ENCODE peak calls at places on chromosomes 7 and 10, in seven cellular contexts. M is right atrium auricular region; K is CD8-positive, alpha-beta T cell; Q is heart right ventricle; Y is GM06990; C is adipocyte; V is PC-9. B is an unnamed sample.

GRCh38 chr7:108972009-108972408 is 402.3 kb downstream of the DNAJB9 start:
- DNase-seq in M (no peak), K (no peak), Q (no peak), Y (no peak), C (no peak), V (no peak), B (no peak)

GRCh38 chr10:77333610-77334340 is 303.8 kb downstream of the KCNMA1 start:
- DNase-seq in M (no peak), K (no peak), Q (no peak), Y (no peak), C (no peak), V (no peak), B (peak)

GRCh38 chr7:46544396-46545008 is 623.4 kb upstream of the IGFBP3 start:
- DNase-seq in M (no peak), K (no peak), Q (no peak), Y (no peak), C (peak), V (peak), B (no peak)

GRCh38 chr10:62690703-62691102 is 113.8 kb upstream of the ADO start:
- DNase-seq in M (no peak), K (no peak), Q (no peak), Y (no peak), C (no peak), V (no peak), B (no peak)

GRCh38 chr7:81993186-81993585 is 223.3 kb upstream of the HGF start:
- DNase-seq in M (no peak), K (no peak), Q (no peak), Y (no peak), C (no peak), V (no peak), B (no peak)

GRCh38 chr7:151248191-151249033 is at the start of gene SMARCD3:
- DNase-seq in M (peak), K (peak), Q (peak), Y (no peak), C (peak), V (peak), B (peak)

GRCh38 chr7:99390941-99391602 is 16.5 kb downstream of the ARPC1B start:
- DNase-seq in M (no peak), K (no peak), Q (no peak), Y (no peak), C (no peak), V (no peak), B (no peak)

GRCh38 chr7:25391295-25391861 is 163.1 kb upstream of the NPVF start:
- DNase-seq in M (no peak), K (no peak), Q (no peak), Y (no peak), C (peak), V (no peak), B (no peak)

GRCh38 chr7:22549667-22550513 is 49.9 kb upstream of the STEAP1B start:
- DNase-seq in M (no peak), K (peak), Q (no peak), Y (no peak), C (peak), V (peak), B (no peak)

GRCh38 chr7:32936686-32937085 is 20.6 kb upstream of the FKBP9 start:
- DNase-seq in M (no peak), K (no peak), Q (no peak), Y (no peak), C (no peak), V (no peak), B (no peak)

GRCh38 chr10:99659868-99660366 is 608 bp downstream of the ENTPD7 start:
- DNase-seq in M (no peak), K (no peak), Q (no peak), Y (no peak), C (peak), V (no peak), B (no peak)

GRCh38 chr10:110168601-110169481 is 38.6 kb upstream of the MXI1 start:
- DNase-seq in M (peak), K (no peak), Q (no peak), Y (no peak), C (no peak), V (no peak), B (no peak)

GRCh38 chr10:33776419-33776818 is 442.0 kb upstream of the NRP1 start:
- DNase-seq in M (no peak), K (no peak), Q (no peak), Y (peak), C (no peak), V (no peak), B (no peak)

GRCh38 chr7:46201966-46202365 is 280.9 kb upstream of the IGFBP3 start:
- DNase-seq in M (no peak), K (no peak), Q (no peak), Y (no peak), C (no peak), V (no peak), B (no peak)

GRCh38 chr7:42232275-42232674 is 4.7 kb downstream of the GLI3 start:
- DNase-seq in M (no peak), K (no peak), Q (no peak), Y (no peak), C (peak), V (no peak), B (no peak)

GRCh38 chr7:41943098-41943577 is 240.2 kb upstream of the INHBA start:
- DNase-seq in M (peak), K (peak), Q (peak), Y (peak), C (peak), V (peak), B (peak)

GRCh38 chr10:46265981-46266505 is 20.8 kb upstream of the ANTXRL start:
- DNase-seq in M (peak), K (no peak), Q (no peak), Y (no peak), C (no peak), V (no peak), B (no peak)

GRCh38 chr7:42745357-42746022 is 166.4 kb downstream of the C7orf25 start:
- DNase-seq in M (no peak), K (no peak), Q (peak), Y (no peak), C (peak), V (peak), B (peak)

GRCh38 chr7:149728491-149729375 is 44.7 kb downstream of the ZNF467 start:
- DNase-seq in M (no peak), K (no peak), Q (no peak), Y (no peak), C (no peak), V (no peak), B (no peak)

GRCh38 chr7:98418271-98418635 is 17.4 kb upstream of the BAIAP2L1 start:
- DNase-seq in M (no peak), K (no peak), Q (no peak), Y (no peak), C (no peak), V (peak), B (no peak)

GRCh38 chr7:92584953-92585352 is 5.2 kb downstream of the FAM133B start:
- DNase-seq in M (no peak), K (no peak), Q (no peak), Y (no peak), C (no peak), V (no peak), B (no peak)

GRCh38 chr7:74059037-74059436 is 24.6 kb upstream of the LIMK1 start:
- DNase-seq in M (no peak), K (no peak), Q (no peak), Y (no peak), C (no peak), V (no peak), B (no peak)

DNA sequence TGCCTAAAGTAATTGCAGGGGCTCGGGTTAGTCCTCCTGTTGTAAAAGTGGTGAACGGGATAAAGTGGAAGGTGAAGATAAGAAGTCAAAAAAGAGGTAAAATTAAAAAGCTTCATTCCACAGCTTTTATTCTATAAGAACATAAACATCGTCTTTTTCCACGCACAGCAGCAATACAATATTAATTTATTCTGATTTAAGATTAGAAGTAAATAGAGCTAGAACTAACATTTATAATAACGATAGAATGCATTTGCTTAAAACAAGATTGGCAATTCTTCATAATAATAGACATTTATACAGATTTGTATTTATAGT is 3.7 kb downstream of the HOXA10 start:
- DNase-seq in M (no peak), K (no peak), Q (no peak), Y (no peak), C (no peak), V (no peak), B (no peak)
- H3K4me3 ChIP-seq in M (no peak), K (no peak), Q (no peak), Y (no peak), C (peak), V (peak), B (no peak)

GRCh38 chr7:154167807-154168206 is 115.6 kb downstream of the DPP6 start:
- DNase-seq in M (no peak), K (no peak), Q (no peak), Y (no peak), C (no peak), V (no peak), B (no peak)
- H3K4me3 ChIP-seq in M (no peak), K (no peak), Q (no peak), Y (no peak), C (no peak), V (no peak), B (no peak)

DNA sequence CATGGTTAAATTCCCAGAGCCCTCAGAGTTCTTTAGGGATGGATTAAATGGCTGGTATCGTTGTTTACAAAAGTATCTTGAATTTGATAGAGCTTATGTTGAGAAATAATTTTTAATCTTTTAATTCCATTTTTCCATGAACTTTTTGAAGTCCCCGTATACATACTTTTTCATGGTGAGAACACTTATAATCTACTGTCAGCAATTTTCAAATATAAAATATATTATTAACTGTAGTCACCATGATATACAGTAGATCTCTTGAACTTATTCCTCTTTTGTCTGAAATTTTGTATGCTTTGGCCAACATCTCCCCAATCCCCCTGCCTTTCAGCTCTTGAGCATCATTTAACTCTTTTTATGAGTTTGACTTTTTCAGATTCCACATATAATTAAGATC is 9.4 kb downstream of the EFCAB10 start:
- DNase-seq in M (no peak), K (no peak), Q (no peak), Y (no peak), C (no peak), V (no peak), B (no peak)
- H3K4me3 ChIP-seq in M (no peak), K (no peak), Q (no peak), Y (no peak), C (no peak), V (no peak), B (no peak)

GRCh38 chr10:27995311-27995710 is 3.6 kb downstream of the ODAD2 start:
- DNase-seq in M (no peak), K (no peak), Q (no peak), Y (no peak), C (no peak), V (no peak), B (no peak)

GRCh38 chr10:27998954-27999275 is at the start of gene ODAD2:
- DNase-seq in M (no peak), K (no peak), Q (no peak), Y (no peak), C (peak), V (no peak), B (no peak)

GRCh38 chr10:28001353-28001752 is 2.5 kb upstream of the ODAD2 start:
- DNase-seq in M (no peak), K (no peak), Q (no peak), Y (no peak), C (no peak), V (no peak), B (no peak)

GRCh38 chr10:27998178-27998953 is 513 bp downstream of the ODAD2 start:
- DNase-seq in M (no peak), K (no peak), Q (peak), Y (peak), C (peak), V (no peak), B (peak)

DNA sequence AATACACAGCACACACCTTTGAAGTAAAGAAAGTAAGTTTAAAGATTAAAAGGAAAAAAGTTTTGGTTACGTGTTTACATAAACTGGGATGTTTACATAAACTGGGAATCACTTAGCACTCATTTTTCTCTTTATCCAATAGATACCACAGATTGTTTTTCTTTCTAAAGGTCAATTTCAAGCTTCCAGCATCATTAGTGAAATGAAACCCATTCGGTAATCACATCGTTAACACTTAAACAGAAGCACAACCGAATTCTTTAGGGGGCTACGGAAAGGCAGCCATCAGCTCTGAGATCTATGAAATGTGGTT is 1.1 kb downstream of the ODAD2 start:
- DNase-seq in M (no peak), K (no peak), Q (no peak), Y (no peak), C (no peak), V (no peak), B (no peak)
- H3K4me3 ChIP-seq in M (peak), K (peak), Q (no peak), Y (no peak), C (peak), V (no peak), B (no peak)

DNA sequence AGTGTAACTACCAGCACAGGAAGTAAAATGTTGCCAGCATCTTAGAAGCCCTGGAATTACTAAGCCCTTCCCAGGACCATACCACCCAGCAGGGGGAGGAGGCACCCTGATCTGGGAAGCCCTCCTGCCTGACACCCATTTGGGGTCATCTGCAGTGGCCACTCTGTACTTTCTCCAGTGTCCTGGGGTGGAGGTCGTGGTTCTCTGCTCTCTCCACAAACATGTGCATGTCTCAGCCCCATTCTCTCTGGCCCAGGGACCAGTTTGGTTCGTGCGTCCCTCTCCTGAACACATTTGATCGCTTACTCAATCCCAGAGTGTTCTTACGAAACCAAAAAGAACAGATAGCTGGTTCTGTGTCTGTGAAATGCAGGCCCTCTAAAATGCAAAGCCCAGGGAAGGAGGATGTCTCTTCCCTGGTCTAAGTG is 9.4 kb upstream of the LRRC27 start:
- DNase-seq in M (no peak), K (no peak), Q (no peak), Y (no peak), C (peak), V (no peak), B (no peak)
- H3K4me3 ChIP-seq in M (no peak), K (no peak), Q (no peak), Y (no peak), C (peak), V (no peak), B (no peak)

GRCh38 chr10:44981172-44982113 is 2.8 kb upstream of the DEPP1 start:
- DNase-seq in M (no peak), K (no peak), Q (no peak), Y (no peak), C (peak), V (peak), B (peak)

GRCh38 chr10:44978570-44979280 is at the start of gene DEPP1:
- DNase-seq in M (peak), K (no peak), Q (peak), Y (no peak), C (peak), V (peak), B (peak)

GRCh38 chr10:44982114-44982460 is 3.5 kb upstream of the DEPP1 start:
- DNase-seq in M (no peak), K (no peak), Q (peak), Y (no peak), C (no peak), V (peak), B (peak)

GRCh38 chr10:44979281-44980181 is 922 bp upstream of the DEPP1 start:
- DNase-seq in M (no peak), K (no peak), Q (no peak), Y (no peak), C (no peak), V (no peak), B (no peak)

GRCh38 chr10:44980309-44981171 is 1.9 kb upstream of the DEPP1 start:
- DNase-seq in M (no peak), K (no peak), Q (no peak), Y (no peak), C (no peak), V (no peak), B (peak)
- H3K4me3 ChIP-seq in M (no peak), K (no peak), Q (no peak), Y (no peak), C (peak), V (peak), B (no peak)

DNA sequence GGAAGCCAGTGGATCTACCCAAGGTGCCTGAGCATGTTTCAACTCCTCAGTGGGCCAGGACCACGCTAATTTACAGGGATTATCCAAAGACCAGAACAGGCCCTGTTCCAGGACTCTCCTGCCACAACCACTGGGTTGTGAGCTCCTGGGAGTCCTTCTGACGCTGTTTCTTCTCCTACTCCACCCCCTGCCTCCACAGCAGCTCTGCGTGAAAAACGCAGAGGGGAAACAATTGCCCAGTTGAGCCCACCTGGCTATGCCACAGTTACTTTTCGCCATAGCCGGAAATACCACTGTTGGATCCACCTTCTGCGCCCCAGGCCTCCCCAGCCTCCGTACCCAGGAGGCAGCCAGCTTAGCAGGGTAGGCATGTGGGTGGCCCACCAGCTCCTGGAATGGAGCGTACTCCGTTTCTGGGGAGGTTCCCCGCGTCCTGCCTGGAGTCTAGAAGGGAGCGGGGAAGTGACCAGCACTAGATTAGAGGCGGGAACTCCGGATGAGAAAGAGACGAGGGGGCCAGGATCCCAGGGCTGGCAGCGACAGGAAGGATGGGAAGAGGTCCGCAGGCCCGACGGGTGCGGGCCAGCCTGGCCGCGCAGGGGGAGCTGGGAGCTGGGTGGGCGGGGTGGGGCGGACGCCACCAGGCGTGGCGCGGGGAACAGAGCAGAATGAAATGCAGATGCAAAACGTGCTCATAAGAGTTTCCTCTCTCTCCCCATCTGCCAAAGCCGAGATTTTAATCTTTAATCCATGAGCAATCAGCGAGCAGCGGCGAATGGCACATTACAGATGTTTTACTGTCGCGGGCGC is 32.1 kb upstream of the PAX2 start:
- DNase-seq in M (no peak), K (no peak), Q (no peak), Y (no peak), C (no peak), V (no peak), B (no peak)
- H3K4me3 ChIP-seq in M (peak), K (no peak), Q (peak), Y (no peak), C (no peak), V (no peak), B (no peak)

DNA sequence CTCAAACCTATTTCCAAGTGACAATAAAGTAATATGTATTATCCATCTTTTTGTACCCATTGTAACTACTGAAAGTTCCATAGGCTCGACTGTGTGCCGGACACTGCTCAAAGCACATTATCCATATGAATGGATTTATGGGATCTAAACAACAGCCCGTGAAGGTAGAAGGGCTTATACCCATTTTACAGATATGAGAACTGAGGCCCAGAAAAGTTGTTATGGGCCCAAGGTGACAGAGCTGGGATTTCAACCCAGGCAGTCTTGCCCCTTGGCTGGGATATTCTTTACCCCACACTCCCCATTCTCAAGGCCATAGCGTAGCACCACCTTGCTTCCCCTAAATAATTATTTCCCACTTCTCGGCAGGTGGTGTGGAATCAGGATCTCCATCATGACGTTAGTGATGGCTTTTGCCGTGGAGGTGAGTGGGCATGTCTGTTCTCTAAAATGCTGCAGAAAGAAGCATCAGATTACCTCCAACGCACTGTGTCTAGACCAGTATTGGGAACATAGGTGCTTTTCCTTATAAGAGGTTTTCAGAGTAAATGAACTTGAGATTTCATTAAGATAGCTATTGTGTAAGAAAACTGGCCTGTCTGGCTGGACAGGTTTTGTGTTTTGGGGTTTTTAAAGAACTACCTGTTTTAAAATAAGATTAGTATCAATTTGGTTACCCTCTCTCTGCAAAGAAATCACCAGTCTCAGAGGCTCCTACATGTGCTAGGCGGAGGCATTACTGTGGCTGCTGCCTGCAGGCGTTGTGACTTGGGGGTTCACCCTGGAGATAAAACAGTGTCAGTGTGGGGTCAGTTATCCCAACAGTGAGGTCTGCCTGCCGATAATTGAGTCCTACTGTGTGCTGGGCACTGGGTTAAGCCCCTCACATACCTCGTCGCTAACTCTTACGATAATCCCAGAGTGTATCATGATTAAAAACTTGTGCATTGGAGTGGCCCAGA is 85.1 kb upstream of the SDK1 start:
- DNase-seq in M (peak), K (no peak), Q (no peak), Y (no peak), C (no peak), V (peak), B (no peak)
- H3K4me3 ChIP-seq in M (no peak), K (no peak), Q (no peak), Y (no peak), C (no peak), V (no peak), B (no peak)

DNA sequence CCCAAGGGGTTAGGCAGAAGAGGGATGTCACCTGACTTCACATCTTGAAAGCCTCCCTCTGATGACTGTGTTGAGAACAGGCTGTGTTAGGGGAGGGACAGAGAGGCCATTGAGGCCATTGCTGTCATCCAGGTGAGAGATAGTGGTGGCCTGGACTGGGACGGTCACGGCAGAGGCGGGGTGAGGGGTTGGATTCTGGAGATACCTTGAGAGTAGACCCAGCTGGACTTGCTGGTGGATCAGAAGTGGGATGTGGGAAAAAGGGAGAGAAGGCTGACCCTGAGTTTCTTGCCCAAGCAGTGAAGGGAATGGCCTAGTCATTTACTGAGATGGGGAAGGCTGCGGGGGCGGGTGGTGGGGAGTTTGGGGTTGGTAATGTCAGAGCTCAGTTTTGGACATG is 13.6 kb downstream of the MTURN start:
- DNase-seq in M (no peak), K (no peak), Q (no peak), Y (no peak), C (no peak), V (no peak), B (no peak)
- H3K4me3 ChIP-seq in M (no peak), K (peak), Q (no peak), Y (no peak), C (no peak), V (no peak), B (no peak)